ENCODE peak calls at places on chromosomes 7 and 10, in ten cellular contexts. I, B, C, G, U, N, W, Y, K and R are unnamed samples.

GRCh38 chr7:64183126-64183742 is 23.8 kb upstream of the ZNF735 start:
- DNase-seq in U (no peak), N (no peak), W (no peak), I (no peak), Y (no peak), G (no peak), B (no peak), K (no peak), C (no peak), R (no peak)

GRCh38 chr10:15719899-15720634 is at the start of gene ITGA8:
- DNase-seq in K (no peak), N (peak; percentile 57), G (peak; percentile 79), Y (no peak), I (peak; percentile 81), U (no peak), C (no peak), W (no peak), B (peak; percentile 64), R (no peak)

GRCh38 chr10:52682766-52683165 is 89.8 kb downstream of the MBL2 start:
- DNase-seq in Y (no peak), U (no peak), B (no peak), G (peak; percentile 20), W (no peak), I (no peak), C (no peak), K (no peak), N (no peak), R (no peak)

GRCh38 chr7:29080803-29081202 is 65.5 kb downstream of the CPVL start:
- DNase-seq in Y (no peak), G (no peak), K (no peak), W (no peak), I (no peak), N (no peak), C (no peak), B (no peak), U (no peak), R (no peak)

GRCh38 chr10:115094605-115095004 is 1.4 kb downstream of the ATRNL1 start:
- DNase-seq in U (no peak), I (no peak), B (no peak), Y (no peak), W (no peak), G (no peak), K (no peak), N (no peak), C (no peak), R (no peak)

GRCh38 chr7:15175103-15175502 is 272.6 kb upstream of the DGKB start:
- DNase-seq in B (no peak), U (no peak), N (no peak), Y (no peak), C (no peak), K (no peak), G (no peak), W (no peak), I (no peak), R (no peak)

GRCh38 chr10:118792501-118792900 is 37.7 kb upstream of the CACUL1 start:
- DNase-seq in B (no peak), U (no peak), G (no peak), Y (no peak), W (no peak), N (no peak), K (no peak), C (no peak), I (peak; percentile 81), R (peak; percentile 37)

GRCh38 chr10:112039823-112040222 is 143.7 kb downstream of the GPAM start:
- DNase-seq in I (no peak), G (no peak), K (no peak), U (no peak), Y (no peak), C (no peak), W (no peak), B (no peak), N (no peak), R (no peak)

GRCh38 chr10:70920519-70920918 is 32.2 kb upstream of the PCBD1 start:
- DNase-seq in G (no peak), K (no peak), W (no peak), N (no peak), C (no peak), B (peak; percentile 96), U (no peak), Y (no peak), I (no peak), R (no peak)

GRCh38 chr10:103475437-103475836 is 3.6 kb downstream of the CALHM3 start:
- DNase-seq in C (no peak), B (no peak), N (no peak), K (no peak), U (no peak), G (no peak), Y (no peak), I (no peak), W (no peak), R (no peak)

GRCh38 chr7:55189878-55190436 is 171.1 kb downstream of the EGFR start:
- DNase-seq in C (no peak), N (no peak), W (no peak), K (no peak), B (no peak), U (no peak), G (no peak), I (no peak), Y (no peak), R (no peak)

GRCh38 chr10:102421645-102422585 is 1.3 kb downstream of the FBXL15 start:
- DNase-seq in G (peak; percentile 48), I (no peak), N (no peak), K (no peak), Y (no peak), B (peak; percentile 88), W (no peak), C (no peak), U (no peak), R (no peak)

GRCh38 chr7:121192834-121193233 is 136.0 kb upstream of the WNT16 start:
- DNase-seq in W (no peak), K (no peak), Y (no peak), B (no peak), C (no peak), G (no peak), N (no peak), I (no peak), U (peak; percentile 20), R (peak; percentile 66)

GRCh38 chr10:119654540-119654939 is 3.4 kb downstream of the BAG3 start:
- DNase-seq in C (no peak), Y (no peak), G (no peak), I (peak; percentile 67), U (no peak), B (peak; percentile 86), W (peak; percentile 31), K (no peak), N (no peak), R (no peak)

GRCh38 chr10:118911361-118911760 is 118.2 kb upstream of the NANOS1 start:
- DNase-seq in Y (no peak), C (no peak), W (no peak), G (peak; percentile 52), N (no peak), B (no peak), I (no peak), U (peak; percentile 28), K (no peak), R (peak; percentile 57)

GRCh38 chr7:93693796-93694195 is 119.3 kb upstream of the CALCR start:
- DNase-seq in K (no peak), G (no peak), N (no peak), U (no peak), W (no peak), B (no peak), C (no peak), I (no peak), Y (no peak), R (no peak)

GRCh38 chr10:79229081-79229541 is 118.2 kb upstream of the PPIF start:
- DNase-seq in G (no peak), C (no peak), U (no peak), I (no peak), W (no peak), B (no peak), K (no peak), N (no peak), Y (no peak), R (no peak)

GRCh38 chr7:92461027-92462003 is 14.0 kb downstream of the GATAD1 start:
- DNase-seq in I (no peak), N (peak; percentile 18), G (peak; percentile 48), U (peak; percentile 38), K (peak; percentile 33), B (no peak), Y (no peak), C (peak; percentile 24), W (no peak), R (peak; percentile 2)

GRCh38 chr10:123945506-123945905 is 53.9 kb upstream of the CPXM2 start:
- DNase-seq in G (no peak), W (no peak), Y (no peak), U (peak; percentile 2), K (peak; percentile 13), C (no peak), N (no peak), B (no peak), I (no peak), R (no peak)
- H3K4me1 ChIP-seq in G (no peaks in the 10 kb centered on the region), W (no peaks in the 10 kb centered on the region), Y (no peaks in the 10 kb centered on the region), U (no peaks in the 10 kb centered on the region), K (no peaks in the 10 kb centered on the region), C (no peaks in the 10 kb centered on the region), N (no peaks in the 10 kb centered on the region), B (no peaks in the 10 kb centered on the region), I (no peaks in the 10 kb centered on the region), R (no peaks in the 10 kb centered on the region)

GRCh38 chr7:76352193-76352592 is 6.6 kb downstream of the YWHAG start:
- DNase-seq in C (no peak), I (no peak), G (no peak), W (no peak), U (peak; percentile 56), N (no peak), K (no peak), B (no peak), Y (no peak), R (no peak)
- H3K4me1 ChIP-seq in C (peaks cover 26% of the 10 kb centered on the region), I (no peaks in the 10 kb centered on the region), G (peaks cover 8% of the 10 kb centered on the region), W (peaks cover 27% of the 10 kb centered on the region), U (peaks cover 12% of the 10 kb centered on the region), N (peaks cover 2% of the 10 kb centered on the region), K (peaks cover 31% of the 10 kb centered on the region), B (peaks cover 40% of the 10 kb centered on the region), Y (peaks cover 57% of the 10 kb centered on the region), R (peaks cover 17% of the 10 kb centered on the region)

DNA sequence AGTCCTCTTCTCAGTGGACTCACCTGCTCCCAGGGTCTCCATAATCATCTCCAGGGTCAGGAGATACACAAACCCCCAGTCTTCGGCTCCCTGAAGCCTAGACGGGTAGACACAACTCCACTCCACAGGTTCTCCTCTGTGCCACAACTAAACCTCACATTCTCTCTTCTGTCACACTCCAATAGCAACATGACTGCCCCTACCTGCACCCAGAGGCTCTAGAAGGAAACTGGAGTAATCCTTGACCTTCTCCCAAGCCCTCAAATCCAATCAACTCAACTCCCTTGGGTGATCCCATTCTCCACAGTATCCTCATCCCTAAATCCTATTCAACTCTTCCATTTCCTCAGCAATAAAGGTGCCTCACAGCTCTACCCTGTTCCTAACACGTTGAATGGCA is 16.2 kb downstream of the HNRNPF start:
- DNase-seq in W (no peak), G (no peak), U (no peak), K (no peak), B (no peak), C (no peak), I (peak; percentile 7), N (no peak), Y (no peak), R (no peak)
- H3K4me1 ChIP-seq in W (peaks cover 4% of the 10 kb centered on the region), G (peaks cover 12% of the 10 kb centered on the region), U (peaks cover 2% of the 10 kb centered on the region), K (peaks cover 53% of the 10 kb centered on the region), B (peaks cover 34% of the 10 kb centered on the region), C (peaks cover 36% of the 10 kb centered on the region), I (no peaks in the 10 kb centered on the region), N (peaks cover 6% of the 10 kb centered on the region), Y (peaks cover 61% of the 10 kb centered on the region), R (peaks cover 17% of the 10 kb centered on the region)

DNA sequence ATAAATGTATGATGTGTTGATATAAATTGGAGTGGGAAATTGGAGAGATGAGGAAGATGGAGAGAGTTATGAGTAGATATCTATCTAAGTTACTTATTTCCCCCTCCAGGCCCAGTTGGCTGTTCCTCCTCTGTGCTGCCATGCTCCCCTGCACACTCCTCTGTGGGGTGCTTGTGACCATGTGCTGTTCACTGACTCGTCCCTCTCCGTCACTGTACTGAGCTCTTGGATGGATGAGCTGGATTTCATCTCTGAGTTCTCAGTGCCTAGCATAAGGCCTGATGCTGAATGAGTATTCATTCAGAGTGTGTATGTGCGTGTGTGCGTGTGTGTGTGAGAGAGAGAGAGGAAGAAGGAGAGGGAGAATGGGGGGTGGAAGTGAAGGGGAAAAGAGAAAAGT is 14.5 kb downstream of the OR9A2 start:
- DNase-seq in Y (no peak), U (no peak), W (no peak), I (no peak), C (no peak), G (no peak), K (no peak), B (no peak), N (no peak), R (no peak)
- H3K4me1 ChIP-seq in Y (peaks cover 26% of the 10 kb centered on the region), U (no peaks in the 10 kb centered on the region), W (no peaks in the 10 kb centered on the region), I (peaks cover 4% of the 10 kb centered on the region), C (no peaks in the 10 kb centered on the region), G (no peaks in the 10 kb centered on the region), K (peaks cover 8% of the 10 kb centered on the region), B (no peaks in the 10 kb centered on the region), N (peaks cover 1% of the 10 kb centered on the region), R (peaks cover 35% of the 10 kb centered on the region)